ENCODE peak calls at places on chromosomes 6 and 20, in four cellular contexts. K is HepG2, E is K562, Z is WTC11. A is an unnamed sample.

GRCh38 chr6:29723666-29724588 is 693 bp downstream of the HLA-F start:
- DNase-seq in E (no peak), Z (peak), K (no peak), A (peak)

GRCh38 chr6:94735270-94735669 is 842.1 kb upstream of the MANEA start:
- DNase-seq in E (no peak), K (no peak), Z (no peak), A (no peak)

GRCh38 chr6:168408504-168409136 is 32.4 kb upstream of the SMOC2 start:
- DNase-seq in E (no peak), K (no peak), Z (no peak), A (no peak)

GRCh38 chr6:42260972-42261371 is 43.3 kb upstream of the MRPS10 start:
- DNase-seq in E (peak), Z (peak), K (no peak), A (peak)

GRCh38 chr20:37523012-37523391 is 2.0 kb downstream of the NNAT start:
- DNase-seq in E (no peak), K (no peak), Z (no peak), A (no peak)

GRCh38 chr6:169241688-169242350 is 11.8 kb downstream of the THBS2 start:
- DNase-seq in E (no peak), Z (no peak), K (no peak), A (no peak)

GRCh38 chr20:14214046-14214445 is 123.4 kb downstream of the FLRT3 start:
- DNase-seq in K (no peak), E (no peak), Z (no peak), A (no peak)

GRCh38 chr6:101614774-101615173 is 221.3 kb downstream of the GRIK2 start:
- DNase-seq in K (no peak), Z (no peak), E (no peak), A (no peak)

GRCh38 chr6:146595981-146596731 is 2.6 kb upstream of the ADGB start:
- DNase-seq in K (no peak), Z (no peak), E (no peak), A (no peak)

GRCh38 chr6:111485316-111485715 is 2.3 kb upstream of the REV3L start:
- DNase-seq in E (no peak), Z (no peak), K (no peak), A (no peak)

GRCh38 chr6:63730311-63730710 is 94.7 kb downstream of the PHF3 start:
- DNase-seq in Z (no peak), K (no peak), E (no peak), A (no peak)

GRCh38 chr20:7608246-7608645 is 332.0 kb downstream of the HAO1 start:
- DNase-seq in Z (peak), K (no peak), E (no peak), A (no peak)

GRCh38 chr6:110039364-110039995 is 61.4 kb downstream of the GPR6 start:
- DNase-seq in Z (peak), K (peak), E (peak), A (peak)

GRCh38 chr6:12249516-12250394 is 40.4 kb upstream of the EDN1 start:
- DNase-seq in K (no peak), Z (no peak), E (no peak), A (no peak)

GRCh38 chr20:23117738-23118137 is 31.6 kb upstream of the CD93 start:
- DNase-seq in K (no peak), Z (no peak), E (no peak), A (no peak)

GRCh38 chr6:108947114-108947854 is 99.1 kb downstream of the ARMC2 start:
- DNase-seq in E (no peak), Z (no peak), K (no peak), A (no peak)

GRCh38 chr6:42045538-42046460 is 4.5 kb upstream of the TAF8 start:
- DNase-seq in E (peak), Z (peak), K (no peak), A (peak)

GRCh38 chr20:50855498-50856474 is 60.9 kb downstream of the BCAS4 start:
- DNase-seq in Z (peak), K (peak), E (no peak), A (no peak)

GRCh38 chr6:108945686-108946158 is 97.5 kb downstream of the ARMC2 start:
- DNase-seq in Z (peak), K (no peak), E (no peak), A (no peak)

DNA sequence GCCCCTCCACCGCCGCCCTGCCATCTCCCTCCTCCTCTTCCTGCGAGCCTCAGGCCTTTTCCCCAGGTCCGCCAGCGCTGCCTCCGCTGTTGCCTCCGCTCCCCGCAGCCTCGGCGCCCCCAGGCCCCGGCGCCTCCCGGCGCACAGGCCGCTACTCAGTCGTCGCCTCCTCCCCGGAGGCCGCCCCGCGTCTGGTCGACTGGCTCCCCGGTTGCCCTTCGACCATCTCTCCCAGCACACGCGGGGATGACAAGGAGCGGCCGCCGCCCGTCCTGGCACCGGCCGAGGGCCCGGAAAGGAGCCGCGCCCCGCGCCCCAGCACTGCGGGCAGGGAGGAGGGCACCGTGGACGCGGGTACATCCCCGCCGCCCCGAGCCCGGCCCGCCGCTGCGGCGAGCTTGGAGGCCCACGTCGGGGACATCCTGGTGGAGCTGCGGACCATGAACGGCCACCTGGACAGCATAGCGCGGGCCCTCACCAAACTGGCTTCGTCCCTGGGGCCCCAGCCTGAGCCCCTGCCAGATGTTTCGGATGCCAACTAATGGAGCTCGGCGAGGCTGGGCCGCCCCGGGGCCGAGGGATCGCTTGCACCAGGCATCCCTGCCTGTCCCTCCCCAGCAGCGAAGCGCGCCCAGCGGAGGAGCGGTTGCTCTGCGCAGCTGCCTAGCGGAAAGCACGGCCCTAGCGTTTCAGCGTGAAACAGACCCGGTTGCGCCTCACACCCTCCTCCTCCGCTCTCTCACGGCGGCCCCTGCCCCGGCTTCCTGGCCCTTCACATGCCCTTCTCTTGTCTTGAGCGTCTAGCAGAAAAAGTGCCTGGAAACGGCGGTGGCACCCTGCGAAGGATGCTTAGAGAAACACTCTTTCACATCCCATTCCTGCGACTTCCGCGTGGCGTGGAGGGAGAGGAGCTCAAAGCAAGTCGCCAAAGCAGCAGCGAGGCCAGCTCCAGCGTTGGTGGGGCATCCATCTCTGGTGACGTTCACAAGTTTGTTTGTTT is 285.7 kb upstream of the SUPT3H start:
- DNase-seq in E (no peak), K (no peak), Z (peak), A (no peak)
- TF ChIP-seq ELF4 in E (no peak), K (no peak), Z (no peak), A (no peak)

GRCh38 chr6:123967900-123968299 is 164.2 kb downstream of the NKAIN2 start:
- DNase-seq in Z (no peak), K (no peak), E (no peak), A (no peak)
- TF ChIP-seq ELF4 in Z (no peak), K (no peak), E (no peak), A (no peak)

GRCh38 chr6:147970970-147971369 is 371.7 kb upstream of the SASH1 start:
- DNase-seq in E (no peak), K (peak), Z (no peak), A (no peak)
- TF ChIP-seq ELF4 in E (no peak), K (no peak), Z (no peak), A (no peak)

GRCh38 chr20:62688855-62689460 is 19.7 kb upstream of the NTSR1 start:
- DNase-seq in E (no peak), Z (no peak), K (peak), A (no peak)
- TF ChIP-seq ELF4 in E (no peak), Z (no peak), K (no peak), A (no peak)

GRCh38 chr6:134015719-134016557 is 36.5 kb downstream of the SLC2A12 start:
- DNase-seq in Z (no peak), E (no peak), K (no peak), A (no peak)
- TF ChIP-seq ELF4 in Z (no peak), E (no peak), K (no peak), A (no peak)